ENCODE peak calls at places on chromosomes 6 and 20, in four cellular contexts. One of them, this sample, is unnamed.

GRCh38 chr6:111606620-111607115 is 990 bp upstream of the TRAF3IP2 start:
- DNase-seq in IMR-90: no peak
- DNase-seq in K562: no peak
- DNase-seq in GM12878: no peak
- DNase-seq in this sample: no peak

GRCh38 chr6:109678240-109678639 is 12.8 kb downstream of the AK9 start:
- DNase-seq in IMR-90: no peak
- DNase-seq in K562: no peak
- DNase-seq in GM12878: no peak
- DNase-seq in this sample: no peak

GRCh38 chr6:151757506-151757955 is 50.0 kb upstream of the ESR1 start:
- DNase-seq in IMR-90: no peak
- DNase-seq in K562: no peak
- DNase-seq in GM12878: peak
- DNase-seq in this sample: no peak

GRCh38 chr6:11197175-11197535 is 35.3 kb downstream of the NEDD9 start:
- DNase-seq in IMR-90: peak
- DNase-seq in K562: no peak
- DNase-seq in GM12878: no peak
- DNase-seq in this sample: no peak

GRCh38 chr20:32563311-32564272 is 21.5 kb downstream of the NOL4L start:
- DNase-seq in IMR-90: no peak
- DNase-seq in K562: no peak
- DNase-seq in GM12878: no peak
- DNase-seq in this sample: no peak

GRCh38 chr6:33699131-33699530 is 12.4 kb downstream of the UQCC2 start:
- DNase-seq in IMR-90: no peak
- DNase-seq in K562: no peak
- DNase-seq in GM12878: no peak
- DNase-seq in this sample: no peak

GRCh38 chr6:6749791-6750434 is 161.4 kb downstream of the LY86 start:
- DNase-seq in IMR-90: peak
- DNase-seq in K562: peak
- DNase-seq in GM12878: no peak
- DNase-seq in this sample: no peak

GRCh38 chr6:160127270-160128124 is 5.9 kb downstream of the SLC22A1 start:
- DNase-seq in IMR-90: no peak
- DNase-seq in K562: no peak
- DNase-seq in GM12878: no peak
- DNase-seq in this sample: no peak

GRCh38 chr20:35180266-35180665 is 8.4 kb downstream of the PROCR start:
- DNase-seq in IMR-90: no peak
- DNase-seq in K562: no peak
- DNase-seq in GM12878: no peak
- DNase-seq in this sample: no peak

GRCh38 chr6:169806718-169807117 is 55.3 kb downstream of the ERMARD start:
- DNase-seq in IMR-90: no peak
- DNase-seq in K562: no peak
- DNase-seq in GM12878: no peak
- DNase-seq in this sample: no peak

GRCh38 chr6:18323935-18324707 is 59.8 kb upstream of the DEK start:
- DNase-seq in IMR-90: peak
- DNase-seq in K562: peak
- DNase-seq in GM12878: no peak
- DNase-seq in this sample: peak

GRCh38 chr20:60057123-60057865 is 99.1 kb downstream of the CDH26 start:
- DNase-seq in IMR-90: peak
- DNase-seq in K562: peak
- DNase-seq in GM12878: peak
- DNase-seq in this sample: peak

GRCh38 chr20:34022154-34022842 is 28.6 kb downstream of the RALY start:
- DNase-seq in IMR-90: no peak
- DNase-seq in K562: peak
- DNase-seq in GM12878: peak
- DNase-seq in this sample: peak

GRCh38 chr6:34986845-34987246 is 97.8 kb downstream of the ANKS1A start:
- DNase-seq in IMR-90: peak
- DNase-seq in K562: peak
- DNase-seq in GM12878: no peak
- DNase-seq in this sample: peak

GRCh38 chr6:69337301-69337700 is 459.5 kb downstream of the LMBRD1 start:
- DNase-seq in IMR-90: no peak
- DNase-seq in K562: no peak
- DNase-seq in GM12878: no peak
- DNase-seq in this sample: peak

GRCh38 chr6:112037783-112038216 is 16.1 kb upstream of the CCN6 start:
- DNase-seq in IMR-90: peak
- DNase-seq in K562: no peak
- DNase-seq in GM12878: no peak
- DNase-seq in this sample: no peak

GRCh38 chr6:147621280-147621679 is 112.8 kb downstream of the SAMD5 start:
- DNase-seq in IMR-90: peak
- DNase-seq in K562: no peak
- DNase-seq in GM12878: no peak
- DNase-seq in this sample: no peak

GRCh38 chr20:5674176-5674660 is 76.0 kb upstream of the SHLD1 start:
- DNase-seq in IMR-90: peak
- DNase-seq in K562: no peak
- DNase-seq in GM12878: peak
- DNase-seq in this sample: no peak

GRCh38 chr20:9407805-9408421 is 106.5 kb upstream of the LAMP5 start:
- DNase-seq in IMR-90: peak
- DNase-seq in K562: peak
- DNase-seq in GM12878: peak
- DNase-seq in this sample: peak

GRCh38 chr6:131758920-131759319 is 48.1 kb upstream of the CTAGE9 start:
- DNase-seq in IMR-90: no peak
- DNase-seq in K562: no peak
- DNase-seq in GM12878: no peak
- DNase-seq in this sample: no peak

GRCh38 chr6:39056191-39056590 is 7.6 kb downstream of the GLP1R start:
- DNase-seq in IMR-90: no peak
- DNase-seq in K562: no peak
- DNase-seq in GM12878: no peak
- DNase-seq in this sample: no peak

GRCh38 chr6:63295553-63295952 is 24.2 kb downstream of the LGSN start:
- DNase-seq in IMR-90: no peak
- DNase-seq in K562: no peak
- DNase-seq in GM12878: no peak
- DNase-seq in this sample: no peak

GRCh38 chr20:40309731-40310130 is 379.3 kb downstream of the MAFB start:
- DNase-seq in IMR-90: no peak
- DNase-seq in K562: no peak
- DNase-seq in GM12878: no peak
- DNase-seq in this sample: no peak
- TF ChIP-seq MXI1 in IMR-90: no peak
- TF ChIP-seq MXI1 in K562: no peak
- TF ChIP-seq MXI1 in GM12878: no peak
- TF ChIP-seq MXI1 in this sample: no peak

GRCh38 chr6:44250067-44250717 is 3.3 kb downstream of the HSP90AB1 start:
- DNase-seq in IMR-90: no peak
- DNase-seq in K562: no peak
- DNase-seq in GM12878: no peak
- DNase-seq in this sample: no peak
- H3K9ac ChIP-seq in IMR-90: no peak
- H3K9ac ChIP-seq in K562: no peak
- H3K9ac ChIP-seq in GM12878: no peak
- H3K9ac ChIP-seq in this sample: no peak

GRCh38 chr20:52763321-52763853 is 208.8 kb upstream of the TSHZ2 start:
- DNase-seq in IMR-90: no peak
- DNase-seq in K562: no peak
- DNase-seq in GM12878: no peak
- DNase-seq in this sample: no peak
- TF ChIP-seq RCOR1 in IMR-90: no peak
- TF ChIP-seq RCOR1 in K562: no peak
- TF ChIP-seq RCOR1 in GM12878: no peak
- TF ChIP-seq RCOR1 in this sample: no peak

GRCh38 chr20:58109918-58110635 is 118.4 kb downstream of the ANKRD60 start:
- DNase-seq in IMR-90: no peak
- DNase-seq in K562: no peak
- DNase-seq in GM12878: no peak
- DNase-seq in this sample: no peak

GRCh38 chr20:58111340-58112016 is 117.0 kb downstream of the ANKRD60 start:
- DNase-seq in IMR-90: no peak
- DNase-seq in K562: no peak
- DNase-seq in GM12878: no peak
- DNase-seq in this sample: no peak

GRCh38 chr20:58112017-58112781 is 116.3 kb downstream of the ANKRD60 start:
- DNase-seq in IMR-90: peak
- DNase-seq in K562: no peak
- DNase-seq in GM12878: peak
- DNase-seq in this sample: no peak

GRCh38 chr20:58107533-58107932 is 120.9 kb downstream of the ANKRD60 start:
- DNase-seq in IMR-90: no peak
- DNase-seq in K562: no peak
- DNase-seq in GM12878: no peak
- DNase-seq in this sample: no peak

DNA sequence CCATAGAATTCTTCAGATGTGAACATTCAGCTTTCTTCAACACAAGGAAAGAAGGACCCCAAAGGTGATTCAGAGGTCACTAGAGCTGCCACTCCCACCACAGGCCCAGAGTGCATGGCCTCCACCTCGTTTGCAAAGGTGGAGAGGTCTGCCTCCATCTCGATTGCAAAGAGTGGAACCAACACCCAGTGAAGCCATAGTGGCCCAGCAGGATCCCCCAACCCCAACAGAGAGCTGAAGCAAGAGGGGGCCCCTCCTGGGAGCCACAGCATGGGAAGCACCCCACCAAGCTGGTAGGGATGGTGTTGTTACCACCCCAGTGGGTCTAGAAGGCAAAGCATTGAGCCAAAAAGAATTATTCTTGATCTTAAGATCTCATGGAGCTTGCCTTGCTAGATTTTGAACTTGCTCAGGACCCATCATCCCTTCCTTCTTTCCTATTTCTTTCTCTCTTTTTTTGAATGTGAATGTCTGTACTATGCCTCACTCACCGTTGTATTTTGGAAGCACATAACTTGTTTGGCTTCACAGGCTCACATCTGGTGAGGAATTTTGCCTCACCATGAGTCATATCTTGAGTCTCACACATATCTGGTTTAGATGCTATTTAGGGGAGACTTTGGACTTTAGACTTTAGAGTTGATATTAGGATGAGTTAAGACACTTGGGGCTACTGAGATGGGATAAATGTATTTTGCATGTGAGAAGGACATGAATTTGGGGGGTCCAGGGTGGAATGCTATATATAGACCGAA is 119.2 kb downstream of the ANKRD60 start:
- DNase-seq in IMR-90: peak
- DNase-seq in K562: no peak
- DNase-seq in GM12878: no peak
- DNase-seq in this sample: no peak
- TF ChIP-seq MXI1 in IMR-90: no peak
- TF ChIP-seq MXI1 in K562: no peak
- TF ChIP-seq MXI1 in GM12878: no peak
- TF ChIP-seq MXI1 in this sample: no peak

DNA sequence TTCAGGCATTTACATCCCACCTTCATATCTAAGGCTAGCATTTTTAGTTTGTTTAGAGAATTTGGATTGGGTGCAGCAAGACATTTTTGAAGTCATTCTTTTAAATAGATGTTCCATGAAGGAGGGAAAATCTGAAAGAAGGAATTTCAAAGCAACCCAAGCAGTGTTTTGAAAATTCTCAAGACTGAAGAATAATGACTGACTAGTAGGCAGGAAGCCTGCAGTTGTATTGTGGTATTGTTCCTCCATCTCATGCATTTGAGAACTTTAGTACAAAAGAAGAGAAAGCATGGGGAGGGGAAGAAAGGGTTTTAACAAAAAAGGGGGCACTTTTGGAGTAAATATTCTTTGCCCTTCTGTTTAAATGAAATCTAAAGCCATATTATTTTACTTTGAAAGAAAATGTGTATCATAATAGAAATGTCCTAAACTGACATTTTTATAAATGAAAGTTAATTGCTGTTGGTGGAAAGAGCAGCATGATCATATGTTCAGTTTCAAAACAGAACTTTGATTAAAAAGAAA is 6.6 kb downstream of the NCOA3 start:
- DNase-seq in IMR-90: no peak
- DNase-seq in K562: no peak
- DNase-seq in GM12878: no peak
- DNase-seq in this sample: no peak
- H3K9ac ChIP-seq in IMR-90: no peak
- H3K9ac ChIP-seq in K562: no peak
- H3K9ac ChIP-seq in GM12878: peak
- H3K9ac ChIP-seq in this sample: no peak

DNA sequence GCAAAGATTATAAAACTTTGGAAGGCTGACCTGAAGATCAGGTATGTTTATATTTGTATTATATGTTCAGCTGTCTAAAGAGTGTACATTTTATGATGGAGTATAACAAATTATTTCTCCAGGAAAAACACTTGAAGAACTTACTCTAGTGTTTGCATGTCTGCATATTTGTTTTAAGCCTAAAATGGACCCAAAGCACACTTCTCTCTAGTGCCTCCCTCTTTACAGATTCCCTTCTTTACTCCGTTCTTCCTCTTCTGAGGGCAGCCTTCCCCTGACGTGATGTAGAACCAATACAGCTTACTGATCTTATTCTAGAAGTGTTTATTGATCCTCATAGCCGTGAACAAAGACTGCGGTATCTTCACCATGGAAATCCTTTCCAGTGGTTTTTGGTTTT is 13.9 kb downstream of the SUMO4 start:
- DNase-seq in IMR-90: no peak
- DNase-seq in K562: no peak
- DNase-seq in GM12878: no peak
- DNase-seq in this sample: no peak
- TF ChIP-seq RCOR1 in IMR-90: no peak
- TF ChIP-seq RCOR1 in K562: no peak
- TF ChIP-seq RCOR1 in GM12878: no peak
- TF ChIP-seq RCOR1 in this sample: no peak

This sample was measured in SK-N-SH.